ENCODE peak calls at places on chromosomes 4 and X, in five cellular contexts. Q, A, L, M and Y are unnamed samples.

GRCh38 chr4:2802618-2803531 is 10.0 kb downstream of the SH3BP2 start:
- DNase-seq in A (no peak), L (no peak), M (no peak), Q (no peak), Y (no peak)

GRCh38 chrX:4547218-4547836 is 833.9 kb upstream of the PRKX start:
- DNase-seq in Q (no peak), M (peak; percentile 49), L (peak; percentile 16), A (peak; percentile 47), Y (peak; percentile 68)

GRCh38 chr4:8160233-8160560 is 1.6 kb upstream of the ABLIM2 start:
- DNase-seq in A (no peak), M (no peak), L (no peak), Q (no peak), Y (no peak)

GRCh38 chr4:156672924-156673323 is 298.7 kb downstream of the PDGFC start:
- DNase-seq in L (peak; percentile 18), A (no peak), Q (no peak), M (peak; percentile 37), Y (no peak)

GRCh38 chrX:29090811-29091210 is 503.6 kb downstream of the IL1RAPL1 start:
- DNase-seq in M (peak; percentile 15), A (no peak), Q (no peak), L (peak; percentile 1), Y (peak; percentile 35)

GRCh38 chr4:25843340-25844097 is 19.3 kb downstream of the SEL1L3 start:
- DNase-seq in A (no peak), Q (no peak), L (peak; percentile 60), M (no peak), Y (no peak)

GRCh38 chr4:41859106-41859505 is 76.1 kb upstream of the TMEM33 start:
- DNase-seq in M (no peak), L (no peak), A (no peak), Q (no peak), Y (no peak)

GRCh38 chr4:141814499-141814898 is 178.1 kb downstream of the IL15 start:
- DNase-seq in M (no peak), Q (no peak), L (no peak), A (no peak), Y (no peak)

GRCh38 chr4:139819082-139819481 is 153.5 kb downstream of the MGST2 start:
- DNase-seq in L (no peak), A (no peak), M (no peak), Q (no peak), Y (no peak)

GRCh38 chr4:5784960-5785611 is 74.1 kb downstream of the EVC start:
- DNase-seq in A (peak; percentile 75), Q (no peak), M (peak; percentile 60), L (no peak), Y (peak; percentile 55)

GRCh38 chr4:155342142-155342541 is 34.6 kb downstream of the MAP9 start:
- DNase-seq in A (no peak), Q (no peak), L (peak; percentile 77), M (peak; percentile 76), Y (no peak)

GRCh38 chr4:133995243-133995960 is 206.2 kb downstream of the PABPC4L start:
- DNase-seq in A (no peak), M (no peak), L (no peak), Q (no peak), Y (no peak)

GRCh38 chr4:101367201-101367600 is 19.9 kb upstream of the PPP3CA start:
- DNase-seq in L (peak; percentile 90), Q (no peak), M (peak; percentile 84), A (peak; percentile 14), Y (no peak)

GRCh38 chr4:141713771-141714445 is 77.5 kb downstream of the IL15 start:
- DNase-seq in L (peak; percentile 69), A (no peak), Q (no peak), M (peak; percentile 53), Y (no peak)

GRCh38 chrX:147953976-147954375 is 27.2 kb upstream of the FMR1NB start:
- DNase-seq in M (peak; percentile 4), Q (no peak), L (no peak), A (no peak), Y (no peak)

GRCh38 chr4:11635336-11635735 is 206.6 kb upstream of the HS3ST1 start:
- DNase-seq in Q (no peak), A (no peak), M (peak; percentile 31), L (peak; percentile 99), Y (no peak)

GRCh38 chr4:38281416-38282071 is 321.3 kb downstream of the PTTG2 start:
- DNase-seq in A (no peak), L (peak; percentile 43), M (peak; percentile 45), Q (no peak), Y (no peak)

GRCh38 chrX:68718443-68718820 is 71.0 kb downstream of the STARD8 start:
- DNase-seq in M (no peak), A (no peak), L (no peak), Q (no peak), Y (no peak)

GRCh38 chr4:38161208-38162113 is 201.3 kb downstream of the PTTG2 start:
- DNase-seq in Q (no peak), M (peak; percentile 76), L (peak; percentile 82), A (no peak), Y (no peak)

GRCh38 chrX:38151426-38151825 is 69.2 kb downstream of the SRPX start:
- DNase-seq in A (no peak), Q (no peak), M (no peak), L (no peak), Y (no peak)

GRCh38 chrX:69505772-69506616 is 1.9 kb downstream of the NALF2 start:
- DNase-seq in A (peak; percentile 36), L (no peak), M (no peak), Q (no peak), Y (peak; percentile 7)

GRCh38 chr4:8940792-8941491 is 69.3 kb upstream of the HMX1 start:
- DNase-seq in A (peak; percentile 60), Q (no peak), L (no peak), M (no peak), Y (peak; percentile 23)

GRCh38 chr4:38723114-38723513 is 59.1 kb downstream of the KLF3 start:
- DNase-seq in A (no peak), L (no peak), M (no peak), Q (no peak), Y (no peak)

GRCh38 chrX:72306851-72307645 is 1.3 kb upstream of the CITED1 start:
- DNase-seq in M (peak; percentile 62), A (peak; percentile 86), L (peak; percentile 32), Q (no peak), Y (peak; percentile 79)